ENCODE peak calls at places on chromosomes 3 and 15, in five cellular contexts. M is K562, L is GM12878, E is HCT116, C is HepG2. N is an unnamed sample. For H3K9me3, the result is how much of the 10 kb centered on the place peaks cover.

GRCh38 chr3:189076459-189076858 is 95.3 kb upstream of the TPRG1 start:
- DNase-seq in E (no peak), C (no peak), L (no peak), M (no peak), N (no peak)

GRCh38 chr3:87126321-87126720 is 100.8 kb upstream of the CHMP2B start:
- DNase-seq in M (no peak), C (no peak), L (no peak), E (no peak), N (no peak)

GRCh38 chr3:169687603-169688002 is 24.1 kb upstream of the MECOM start:
- DNase-seq in L (no peak), E (no peak), C (no peak), M (no peak), N (no peak)

GRCh38 chr3:157101470-157101869 is 58.5 kb downstream of the CCNL1 start:
- DNase-seq in L (no peak), E (no peak), C (no peak), M (no peak), N (no peak)

GRCh38 chr3:67534594-67534993 is 119.8 kb downstream of the SUCLG2 start:
- DNase-seq in M (no peak), L (no peak), C (no peak), E (no peak), N (no peak)

GRCh38 chr15:61314443-61314842 is 85.3 kb upstream of the RORA start:
- DNase-seq in L (no peak), E (no peak), M (no peak), C (no peak), N (no peak)

GRCh38 chr15:40508216-40508615 is 37.4 kb downstream of the CHST14 start:
- DNase-seq in E (no peak), L (no peak), M (no peak), C (no peak), N (no peak)

GRCh38 chr3:173958805-173959204 is 561.3 kb downstream of the NLGN1 start:
- DNase-seq in L (no peak), C (no peak), E (no peak), M (no peak), N (no peak)

GRCh38 chr15:101201411-101202174 is 50.3 kb downstream of the CHSY1 start:
- DNase-seq in L (no peak), E (peak), M (peak), C (no peak), N (peak)

GRCh38 chr3:136075816-136076215 is 110.3 kb downstream of the PPP2R3A start:
- DNase-seq in M (no peak), C (no peak), E (no peak), L (no peak), N (no peak)

GRCh38 chr3:78023257-78023656 is 983.4 kb downstream of the ROBO2 start:
- DNase-seq in E (no peak), M (no peak), C (no peak), L (no peak), N (no peak)

GRCh38 chr15:73965094-73965729 is 26.9 kb downstream of the STOML1 start:
- DNase-seq in C (no peak), E (no peak), L (no peak), M (no peak), N (peak)

GRCh38 chr15:55627730-55628368 is 39.7 kb upstream of the PYGO1 start:
- DNase-seq in C (peak), L (no peak), M (no peak), E (peak), N (no peak)

DNA sequence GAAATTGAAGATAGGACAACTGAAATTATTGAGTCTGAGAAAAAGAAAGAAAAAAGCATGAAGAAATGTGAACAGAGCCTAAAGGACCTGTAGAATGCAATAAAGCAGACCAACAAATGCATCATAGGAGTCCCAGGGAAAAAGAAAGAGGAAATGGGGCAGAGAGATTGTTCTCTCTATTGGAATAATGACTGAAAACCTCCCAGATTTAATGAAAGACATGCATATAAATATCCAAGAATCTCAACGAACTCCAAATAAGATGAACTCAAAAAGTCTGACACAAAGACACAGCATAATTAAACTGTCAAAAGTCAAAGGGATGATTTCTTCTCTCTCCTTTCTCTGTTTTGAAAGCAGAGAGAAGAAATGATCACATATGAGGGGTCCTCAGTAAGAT is 124.7 kb downstream of the MEX3B start:
- DNase-seq in C (no peak), M (no peak), L (no peak), E (no peak), N (no peak)
- H3K9me3 ChIP-seq in C (under half), M (under half), L (under half), E (under half), N (under half)

GRCh38 chr3:141605883-141606282 is 119.1 kb downstream of the RASA2 start:
- DNase-seq in C (no peak), L (no peak), M (no peak), E (no peak), N (no peak)

GRCh38 chr3:141608438-141608837 is 121.6 kb downstream of the RASA2 start:
- DNase-seq in E (no peak), L (no peak), C (no peak), M (no peak), N (no peak)

GRCh38 chr3:141603473-141604035 is 116.7 kb downstream of the RASA2 start:
- DNase-seq in E (no peak), M (no peak), C (no peak), L (no peak), N (no peak)

GRCh38 chr3:141600331-141600730 is 113.5 kb downstream of the RASA2 start:
- DNase-seq in M (no peak), E (no peak), L (no peak), C (no peak), N (no peak)

GRCh38 chr3:141602706-141603105 is 115.9 kb downstream of the RASA2 start:
- DNase-seq in M (no peak), L (no peak), E (no peak), C (no peak), N (no peak)
- TF ChIP-seq YY1 in M (no peak), L (no peak), E (no peak), C (no peak), N (no peak)

GRCh38 chr15:25182098-25182478 is 227.3 kb downstream of the SNRPN start:
- DNase-seq in C (no peak), E (no peak), L (no peak), M (no peak), N (no peak)

GRCh38 chr15:25184356-25185155 is 229.8 kb downstream of the SNRPN start:
- DNase-seq in E (no peak), M (no peak), L (no peak), C (no peak), N (no peak)

GRCh38 chr15:25182736-25183445 is 228.1 kb downstream of the SNRPN start:
- DNase-seq in C (no peak), L (no peak), M (no peak), E (no peak), N (no peak)

GRCh38 chr15:25185156-25185710 is 230.4 kb downstream of the SNRPN start:
- DNase-seq in L (no peak), C (no peak), M (no peak), E (no peak), N (no peak)

GRCh38 chr15:25183581-25184330 is 229.0 kb downstream of the SNRPN start:
- DNase-seq in L (no peak), E (no peak), M (no peak), C (no peak), N (no peak)
- H3K9me3 ChIP-seq in L (under half), E (under half), M (under half), C (half or more), N (under half)

GRCh38 chr15:76843269-76843668 is 61.9 kb downstream of the SCAPER start:
- DNase-seq in E (no peak), C (no peak), M (no peak), L (no peak), N (no peak)

GRCh38 chr15:76844096-76844495 is 61.0 kb downstream of the SCAPER start:
- DNase-seq in L (no peak), M (no peak), E (no peak), C (no peak), N (no peak)

GRCh38 chr15:76839173-76839572 is 66.0 kb downstream of the SCAPER start:
- DNase-seq in C (no peak), M (no peak), E (no peak), L (no peak), N (no peak)

GRCh38 chr15:76837474-76837873 is 67.7 kb downstream of the SCAPER start:
- DNase-seq in C (no peak), E (no peak), L (no peak), M (no peak), N (no peak)

DNA sequence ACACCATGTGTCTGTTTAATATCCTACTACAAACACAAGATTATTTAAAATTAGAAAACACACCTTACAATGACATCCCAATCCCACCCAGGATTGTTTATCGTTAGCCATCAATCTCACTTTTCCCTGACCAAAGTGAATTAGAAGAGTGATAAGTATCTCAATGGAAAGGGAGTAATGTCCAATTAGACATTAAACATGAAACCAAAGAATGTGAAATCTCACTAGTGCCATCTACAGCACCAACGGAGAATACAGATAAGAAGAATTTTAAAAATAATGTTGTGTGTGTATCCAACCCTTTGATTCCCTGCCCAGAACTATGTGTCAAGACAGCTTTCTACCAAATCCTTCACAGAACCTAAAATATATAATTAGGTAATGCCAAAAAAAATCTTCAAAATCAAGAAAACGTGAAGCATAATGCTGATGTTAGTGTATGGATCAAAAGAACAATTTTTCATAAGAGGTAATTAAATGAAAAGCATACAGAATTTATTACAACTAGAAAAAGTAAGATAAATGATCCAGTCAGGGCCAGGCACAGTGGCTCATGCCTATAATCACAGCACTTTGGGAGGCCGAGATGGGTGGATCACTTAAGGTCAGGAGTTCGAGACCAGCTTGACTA is 64.2 kb downstream of the SCAPER start:
- DNase-seq in M (no peak), E (peak), L (no peak), C (peak), N (no peak)
- TF ChIP-seq YY1 in M (no peak), E (no peak), L (no peak), C (no peak), N (no peak)

DNA sequence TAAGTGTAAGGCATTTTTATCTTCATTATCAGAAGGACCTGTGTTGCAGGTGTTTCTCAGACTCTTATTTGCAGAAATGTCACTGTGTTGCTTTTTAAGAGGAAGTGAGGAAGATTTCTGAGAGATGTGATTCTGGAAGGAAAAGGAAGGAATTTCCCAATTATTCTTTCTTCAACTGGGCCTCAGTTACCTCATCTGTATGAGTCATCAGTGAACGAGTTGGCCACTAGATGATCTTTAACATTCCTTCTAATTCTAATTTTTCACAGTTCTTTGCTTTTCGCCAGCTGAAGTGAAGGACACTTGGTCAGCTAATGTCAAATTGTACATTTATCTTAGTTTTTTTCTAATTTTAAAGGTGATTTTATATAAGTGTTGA is 28.9 kb downstream of the CLEC3B start:
- DNase-seq in L (no peak), M (no peak), C (no peak), E (no peak), N (no peak)
- H3K9me3 ChIP-seq in L (under half), M (under half), C (under half), E (under half), N (under half)

GRCh38 chr3:130661116-130661515 is 85.5 kb downstream of the PIK3R4 start:
- DNase-seq in E (no peak), L (no peak), M (no peak), C (no peak), N (no peak)
- TF ChIP-seq YY1 in E (no peak), L (no peak), M (no peak), C (no peak), N (no peak)

GRCh38 chr3:2937578-2937977 is 172.6 kb downstream of the IL5RA start:
- DNase-seq in M (no peak), E (no peak), C (no peak), L (no peak), N (no peak)

GRCh38 chr3:2931265-2931664 is 178.9 kb downstream of the IL5RA start:
- DNase-seq in E (no peak), M (no peak), L (no peak), C (no peak), N (no peak)

GRCh38 chr3:2940062-2940461 is 170.1 kb downstream of the IL5RA start:
- DNase-seq in E (no peak), M (no peak), C (no peak), L (no peak), N (no peak)

GRCh38 chr3:2937055-2937454 is 173.1 kb downstream of the IL5RA start:
- DNase-seq in E (no peak), M (no peak), L (no peak), C (no peak), N (no peak)
- H3K9me3 ChIP-seq in E (under half), M (under half), L (under half), C (under half), N (under half)

N was measured in NT2/D1.